ENCODE peak calls at places on chromosome 11, in four cellular contexts. One of them, this sample, is unnamed.

GRCh38 chr11:106133529-106133928 is 56.1 kb downstream of the AASDHPPT start:
- DNase-seq in IMR-90: no peak
- DNase-seq in endothelial cell of umbilical vein: peak
- DNase-seq in K562: no peak
- DNase-seq in this sample: no peak

GRCh38 chr11:46523290-46523689 is 70.5 kb downstream of the AMBRA1 start:
- DNase-seq in IMR-90: no peak
- DNase-seq in endothelial cell of umbilical vein: no peak
- DNase-seq in K562: no peak
- DNase-seq in this sample: no peak

GRCh38 chr11:118180300-118180703 is 3.9 kb upstream of the SCN2B start:
- DNase-seq in IMR-90: no peak
- DNase-seq in endothelial cell of umbilical vein: no peak
- DNase-seq in K562: no peak
- DNase-seq in this sample: no peak

GRCh38 chr11:17550455-17551346 is 3.6 kb downstream of the OTOG start:
- DNase-seq in IMR-90: no peak
- DNase-seq in endothelial cell of umbilical vein: no peak
- DNase-seq in K562: no peak
- DNase-seq in this sample: no peak

GRCh38 chr11:134677338-134677948 is 265.4 kb upstream of the B3GAT1 start:
- DNase-seq in IMR-90: no peak
- DNase-seq in endothelial cell of umbilical vein: no peak
- DNase-seq in K562: no peak
- DNase-seq in this sample: no peak

GRCh38 chr11:79419120-79419519 is 21.7 kb downstream of the TENM4 start:
- DNase-seq in IMR-90: peak
- DNase-seq in endothelial cell of umbilical vein: no peak
- DNase-seq in K562: no peak
- DNase-seq in this sample: no peak

GRCh38 chr11:96388891-96389603 is 665 bp downstream of the CCDC82 start:
- DNase-seq in IMR-90: no peak
- DNase-seq in endothelial cell of umbilical vein: peak
- DNase-seq in K562: peak
- DNase-seq in this sample: peak

GRCh38 chr11:123431619-123432018 is 1.6 kb downstream of the GRAMD1B start:
- DNase-seq in IMR-90: peak
- DNase-seq in endothelial cell of umbilical vein: peak
- DNase-seq in K562: no peak
- DNase-seq in this sample: no peak

GRCh38 chr11:72781063-72781312 is 12.9 kb downstream of the STARD10 start:
- DNase-seq in IMR-90: no peak
- DNase-seq in endothelial cell of umbilical vein: no peak
- DNase-seq in K562: no peak
- DNase-seq in this sample: no peak

GRCh38 chr11:80668039-80668438 is 1227.2 kb upstream of the TENM4 start:
- DNase-seq in IMR-90: no peak
- DNase-seq in endothelial cell of umbilical vein: no peak
- DNase-seq in K562: no peak
- DNase-seq in this sample: no peak

GRCh38 chr11:6627762-6628241 is 8.6 kb upstream of the TPP1 start:
- DNase-seq in IMR-90: no peak
- DNase-seq in endothelial cell of umbilical vein: no peak
- DNase-seq in K562: no peak
- DNase-seq in this sample: no peak

GRCh38 chr11:35619030-35619753 is 932 bp downstream of the FJX1 start:
- DNase-seq in IMR-90: peak
- DNase-seq in endothelial cell of umbilical vein: peak
- DNase-seq in K562: peak
- DNase-seq in this sample: no peak

GRCh38 chr11:118109231-118109630 is 22.5 kb upstream of the SMIM35 start:
- DNase-seq in IMR-90: peak
- DNase-seq in endothelial cell of umbilical vein: no peak
- DNase-seq in K562: no peak
- DNase-seq in this sample: no peak

GRCh38 chr11:97269527-97269926 is 879.7 kb downstream of the JRKL start:
- DNase-seq in IMR-90: no peak
- DNase-seq in endothelial cell of umbilical vein: no peak
- DNase-seq in K562: no peak
- DNase-seq in this sample: no peak

GRCh38 chr11:45922425-45923082 is at the start of gene LARGE2:
- DNase-seq in IMR-90: no peak
- DNase-seq in endothelial cell of umbilical vein: no peak
- DNase-seq in K562: peak
- DNase-seq in this sample: no peak

GRCh38 chr11:60647087-60647486 is 52.3 kb upstream of the MS4A8 start:
- DNase-seq in IMR-90: no peak
- DNase-seq in endothelial cell of umbilical vein: no peak
- DNase-seq in K562: no peak
- DNase-seq in this sample: no peak

GRCh38 chr11:10327254-10327653 is 22.4 kb downstream of the ADM start:
- DNase-seq in IMR-90: peak
- DNase-seq in endothelial cell of umbilical vein: peak
- DNase-seq in K562: no peak
- DNase-seq in this sample: no peak

GRCh38 chr11:69207165-69207889 is 51.6 kb downstream of the SMIM38 start:
- DNase-seq in IMR-90: no peak
- DNase-seq in endothelial cell of umbilical vein: no peak
- DNase-seq in K562: no peak
- DNase-seq in this sample: no peak

GRCh38 chr11:67534070-67534679 is 10.9 kb upstream of the CABP2 start:
- DNase-seq in IMR-90: no peak
- DNase-seq in endothelial cell of umbilical vein: no peak
- DNase-seq in K562: no peak
- DNase-seq in this sample: no peak

GRCh38 chr11:95152878-95153856 is 63.5 kb downstream of the ENDOD1 start:
- DNase-seq in IMR-90: no peak
- DNase-seq in endothelial cell of umbilical vein: no peak
- DNase-seq in K562: peak
- DNase-seq in this sample: peak

GRCh38 chr11:66529655-66530054 is 16.2 kb downstream of the ZDHHC24 start:
- DNase-seq in IMR-90: no peak
- DNase-seq in endothelial cell of umbilical vein: no peak
- DNase-seq in K562: no peak
- DNase-seq in this sample: no peak

GRCh38 chr11:116731097-116731761 is 41.6 kb downstream of the BUD13 start:
- DNase-seq in IMR-90: peak
- DNase-seq in endothelial cell of umbilical vein: no peak
- DNase-seq in K562: no peak
- DNase-seq in this sample: no peak

GRCh38 chr11:72814139-72814830 is at the start of gene ATG16L2:
- DNase-seq in IMR-90: peak
- DNase-seq in endothelial cell of umbilical vein: peak
- DNase-seq in K562: peak
- DNase-seq in this sample: no peak

GRCh38 chr11:83827940-83828554 is 541.9 kb upstream of the CCDC90B start:
- DNase-seq in IMR-90: peak
- DNase-seq in endothelial cell of umbilical vein: peak
- DNase-seq in K562: peak
- DNase-seq in this sample: no peak

GRCh38 chr11:58762284-58763119 is 30.8 kb upstream of the GLYAT start:
- DNase-seq in IMR-90: no peak
- DNase-seq in endothelial cell of umbilical vein: no peak
- DNase-seq in K562: no peak
- DNase-seq in this sample: no peak

GRCh38 chr11:125091247-125091876 is 20.1 kb downstream of the TMEM218 start:
- DNase-seq in IMR-90: peak
- DNase-seq in endothelial cell of umbilical vein: peak
- DNase-seq in K562: peak
- DNase-seq in this sample: no peak

GRCh38 chr11:2942872-2943710 is 13.9 kb upstream of the PHLDA2 start:
- DNase-seq in IMR-90: no peak
- DNase-seq in endothelial cell of umbilical vein: no peak
- DNase-seq in K562: no peak
- DNase-seq in this sample: no peak
- TF ChIP-seq FOS in IMR-90: no peak
- TF ChIP-seq FOS in endothelial cell of umbilical vein: no peak
- TF ChIP-seq FOS in K562: no peak
- TF ChIP-seq FOS in this sample: no peak

GRCh38 chr11:13128381-13128780 is 119.3 kb downstream of the RASSF10 start:
- DNase-seq in IMR-90: peak
- DNase-seq in endothelial cell of umbilical vein: no peak
- DNase-seq in K562: no peak
- DNase-seq in this sample: no peak
- TF ChIP-seq FOS in IMR-90: no peak
- TF ChIP-seq FOS in endothelial cell of umbilical vein: no peak
- TF ChIP-seq FOS in K562: no peak
- TF ChIP-seq FOS in this sample: no peak

GRCh38 chr11:42764936-42765335 is 546.9 kb upstream of the API5 start:
- DNase-seq in IMR-90: no peak
- DNase-seq in endothelial cell of umbilical vein: no peak
- DNase-seq in K562: no peak
- DNase-seq in this sample: no peak

GRCh38 chr11:42766191-42766590 is 545.6 kb upstream of the API5 start:
- DNase-seq in IMR-90: no peak
- DNase-seq in endothelial cell of umbilical vein: no peak
- DNase-seq in K562: no peak
- DNase-seq in this sample: no peak

GRCh38 chr11:42768576-42768975 is 543.2 kb upstream of the API5 start:
- DNase-seq in IMR-90: no peak
- DNase-seq in endothelial cell of umbilical vein: no peak
- DNase-seq in K562: no peak
- DNase-seq in this sample: no peak

GRCh38 chr11:42772886-42773285 is 538.9 kb upstream of the API5 start:
- DNase-seq in IMR-90: no peak
- DNase-seq in endothelial cell of umbilical vein: no peak
- DNase-seq in K562: no peak
- DNase-seq in this sample: no peak

DNA sequence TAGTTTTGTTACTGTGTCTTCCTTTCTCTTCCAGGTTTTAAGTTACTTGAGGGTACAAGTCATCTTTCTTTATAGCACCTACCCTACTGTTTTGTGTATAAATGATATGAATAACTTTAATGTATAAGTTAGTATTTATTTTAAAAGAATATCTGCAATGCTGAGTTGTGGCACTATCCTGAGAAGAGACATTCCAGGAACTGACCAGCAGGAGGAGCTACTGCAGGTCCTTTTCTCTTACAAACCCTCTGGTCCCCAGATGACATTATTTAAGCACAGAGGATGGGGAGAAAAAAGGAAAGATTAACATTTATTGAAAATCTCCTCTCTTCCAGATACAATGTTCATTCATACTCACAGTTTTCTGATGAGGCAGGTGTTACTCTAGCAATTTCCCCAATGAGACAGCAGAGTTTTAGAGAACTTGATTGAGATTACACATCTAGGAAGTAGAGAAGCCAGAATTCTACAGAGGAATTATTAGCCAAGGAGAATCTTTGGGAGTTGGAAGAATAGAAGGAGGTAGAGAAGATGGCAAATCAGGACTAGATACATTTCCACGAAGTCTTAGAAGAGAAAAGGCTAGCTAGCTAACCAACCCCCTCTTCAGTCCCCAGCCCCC is 541.2 kb upstream of the API5 start:
- DNase-seq in IMR-90: no peak
- DNase-seq in endothelial cell of umbilical vein: peak
- DNase-seq in K562: peak
- DNase-seq in this sample: no peak
- TF ChIP-seq FOS in IMR-90: no peak
- TF ChIP-seq FOS in endothelial cell of umbilical vein: no peak
- TF ChIP-seq FOS in K562: no peak
- TF ChIP-seq FOS in this sample: no peak

DNA sequence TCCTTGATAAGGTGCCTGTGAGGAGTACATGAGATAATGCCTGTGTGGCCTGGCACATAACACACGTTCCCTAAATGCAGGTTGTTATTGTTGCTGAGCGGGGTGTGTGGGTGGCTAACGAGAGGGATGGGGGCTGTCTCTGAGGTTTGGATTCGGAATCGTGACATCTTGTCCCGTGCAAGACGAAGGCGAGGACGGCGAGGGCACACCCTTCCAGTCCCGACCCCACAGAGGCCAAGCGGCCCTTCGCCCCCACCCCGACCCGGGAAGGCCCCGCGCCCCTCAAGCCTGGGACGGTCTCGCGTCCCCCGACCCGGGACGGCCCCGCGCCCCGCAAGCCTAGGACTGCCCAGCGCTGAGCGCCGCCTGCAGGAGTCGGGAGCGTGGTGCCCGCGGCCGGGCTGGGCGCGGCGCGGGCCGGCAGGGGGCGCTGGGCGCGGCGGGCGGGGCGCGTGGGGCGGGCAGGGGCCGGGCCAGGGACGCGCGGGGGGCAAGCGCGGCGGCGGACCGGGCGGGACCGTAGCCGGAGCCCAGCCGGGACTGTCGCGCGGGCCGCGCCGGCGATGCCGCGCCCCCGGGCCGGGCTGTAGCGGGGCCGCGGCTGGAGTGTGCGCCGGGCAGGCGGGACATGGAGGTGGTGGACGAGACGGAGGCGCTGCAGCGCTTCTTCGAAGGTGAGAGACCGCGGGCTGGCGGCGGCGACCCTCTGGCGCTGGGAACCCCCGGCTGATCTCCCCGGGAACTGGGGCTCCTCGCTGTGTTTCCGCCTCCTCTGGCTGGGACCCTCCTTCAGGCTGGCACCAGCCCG is at the start of gene MYRF:
- DNase-seq in IMR-90: peak
- DNase-seq in endothelial cell of umbilical vein: peak
- DNase-seq in K562: peak
- DNase-seq in this sample: no peak
- TF ChIP-seq FOS in IMR-90: no peak
- TF ChIP-seq FOS in endothelial cell of umbilical vein: no peak
- TF ChIP-seq FOS in K562: no peak
- TF ChIP-seq FOS in this sample: no peak

GRCh38 chr11:30365793-30366517 is 43.1 kb downstream of the ARL14EP start:
- DNase-seq in IMR-90: no peak
- DNase-seq in endothelial cell of umbilical vein: no peak
- DNase-seq in K562: no peak
- DNase-seq in this sample: no peak

GRCh38 chr11:30368394-30368793 is 45.5 kb downstream of the ARL14EP start:
- DNase-seq in IMR-90: no peak
- DNase-seq in endothelial cell of umbilical vein: no peak
- DNase-seq in K562: no peak
- DNase-seq in this sample: no peak

GRCh38 chr11:30364139-30364875 is 41.4 kb downstream of the ARL14EP start:
- DNase-seq in IMR-90: no peak
- DNase-seq in endothelial cell of umbilical vein: no peak
- DNase-seq in K562: no peak
- DNase-seq in this sample: no peak

GRCh38 chr11:30370164-30370563 is 47.3 kb downstream of the ARL14EP start:
- DNase-seq in IMR-90: no peak
- DNase-seq in endothelial cell of umbilical vein: no peak
- DNase-seq in K562: no peak
- DNase-seq in this sample: no peak
- TF ChIP-seq FOS in IMR-90: no peak
- TF ChIP-seq FOS in endothelial cell of umbilical vein: no peak
- TF ChIP-seq FOS in K562: no peak
- TF ChIP-seq FOS in this sample: no peak

GRCh38 chr11:102784380-102784779 is 4.0 kb upstream of the MMP10 start:
- DNase-seq in IMR-90: no peak
- DNase-seq in endothelial cell of umbilical vein: no peak
- DNase-seq in K562: no peak
- DNase-seq in this sample: no peak

GRCh38 chr11:102783016-102783415 is 2.6 kb upstream of the MMP10 start:
- DNase-seq in IMR-90: no peak
- DNase-seq in endothelial cell of umbilical vein: no peak
- DNase-seq in K562: no peak
- DNase-seq in this sample: no peak

GRCh38 chr11:102788334-102789035 is 8.1 kb upstream of the MMP10 start:
- DNase-seq in IMR-90: peak
- DNase-seq in endothelial cell of umbilical vein: no peak
- DNase-seq in K562: no peak
- DNase-seq in this sample: no peak

GRCh38 chr11:102780491-102780918 is at the start of gene MMP10:
- DNase-seq in IMR-90: peak
- DNase-seq in endothelial cell of umbilical vein: peak
- DNase-seq in K562: no peak
- DNase-seq in this sample: no peak

GRCh38 chr11:102783720-102784119 is 3.3 kb upstream of the MMP10 start:
- DNase-seq in IMR-90: no peak
- DNase-seq in endothelial cell of umbilical vein: no peak
- DNase-seq in K562: no peak
- DNase-seq in this sample: no peak
- TF ChIP-seq FOS in IMR-90: no peak
- TF ChIP-seq FOS in endothelial cell of umbilical vein: no peak
- TF ChIP-seq FOS in K562: no peak
- TF ChIP-seq FOS in this sample: no peak